ENCODE peak calls at places on chromosomes 13 and 19, in six cellular contexts. A, W, G, Y, Z and X are unnamed samples.

GRCh38 chr13:29457299-29457698 is 138.2 kb downstream of the SLC7A1 start:
- DNase-seq in G (no peak), Z (no peak), Y (no peak), A (no peak), W (no peak), X (no peak)

GRCh38 chr13:93286047-93286446 is 59.4 kb downstream of the GPC6 start:
- DNase-seq in Y (no peak), G (no peak), A (no peak), Z (no peak), W (no peak), X (no peak)

GRCh38 chr13:80921556-80921955 is 580.6 kb upstream of the SPRY2 start:
- DNase-seq in Z (no peak), Y (no peak), A (no peak), W (no peak), G (no peak), X (no peak)

GRCh38 chr13:77330009-77330471 is 3.1 kb upstream of the MYCBP2 start:
- DNase-seq in Z (no peak), Y (no peak), A (no peak), W (no peak), G (no peak), X (no peak)

GRCh38 chr19:57903298-57904174 is 12.9 kb downstream of the ZNF417 start:
- DNase-seq in Y (peak), Z (no peak), G (no peak), W (no peak), A (no peak), X (no peak)

GRCh38 chr19:55685776-55686175 is 10.8 kb downstream of the EPN1 start:
- DNase-seq in G (no peak), Z (no peak), W (no peak), Y (no peak), A (no peak), X (no peak)

GRCh38 chr19:54190942-54191670 is at the start of gene TSEN34:
- DNase-seq in A (peak), W (peak), Y (peak), G (peak), Z (peak), X (no peak)

GRCh38 chr19:40831502-40832430 is 18.5 kb downstream of the CYP2A6 start:
- DNase-seq in G (no peak), Z (no peak), A (no peak), W (no peak), Y (no peak), X (no peak)

GRCh38 chr19:4009990-4010807 is 2.7 kb downstream of the PIAS4 start:
- DNase-seq in W (no peak), A (no peak), G (no peak), Y (no peak), Z (no peak), X (no peak)

GRCh38 chr13:111034811-111035210 is 80.3 kb upstream of the ARHGEF7 start:
- DNase-seq in A (no peak), G (no peak), Y (no peak), Z (no peak), W (no peak), X (no peak)